ENCODE peak calls at places on chromosomes 16 and 17, in four cellular contexts. O, T, H and M are unnamed samples.

GRCh38 chr17:40371261-40371929 is 6.9 kb upstream of the GJD3 start:
- DNase-seq in O (no peak), T (no peak), H (peak), M (no peak)

GRCh38 chr17:62966426-62967110 is 533 bp downstream of the TANC2 start:
- DNase-seq in H (no peak), T (peak), O (no peak), M (peak)

GRCh38 chr17:40448213-40448638 is 5.0 kb downstream of the IGFBP4 start:
- DNase-seq in O (no peak), H (no peak), T (peak), M (no peak)

GRCh38 chr16:66278604-66279262 is 87.8 kb upstream of the CDH5 start:
- DNase-seq in T (no peak), H (no peak), O (no peak), M (no peak)

GRCh38 chr17:75684924-75685323 is 17.8 kb downstream of the SAP30BP start:
- DNase-seq in H (no peak), O (no peak), T (no peak), M (no peak)

GRCh38 chr17:38789185-38789584 is 10.2 kb downstream of the PIP4K2B start:
- DNase-seq in H (no peak), O (no peak), T (no peak), M (no peak)

GRCh38 chr17:8586766-8587165 is 43.8 kb downstream of the MYH10 start:
- DNase-seq in O (no peak), T (no peak), H (no peak), M (no peak)

GRCh38 chr17:14699569-14700190 is 398.8 kb downstream of the HS3ST3B1 start:
- DNase-seq in T (no peak), O (no peak), H (no peak), M (no peak)

GRCh38 chr17:6471531-6472465 is 27.5 kb downstream of the PIMREG start:
- DNase-seq in T (peak), O (no peak), H (no peak), M (peak)

GRCh38 chr17:56624315-56624714 is 30.8 kb downstream of the NOG start:
- DNase-seq in T (no peak), O (no peak), H (no peak), M (no peak)

GRCh38 chr17:39104046-39104445 is 47.4 kb downstream of the PLXDC1 start:
- DNase-seq in T (no peak), O (no peak), H (no peak), M (peak)

GRCh38 chr17:22507823-22508222 is 815.5 kb downstream of the KCNJ18 start:
- DNase-seq in H (no peak), T (no peak), O (no peak), M (no peak)

GRCh38 chr17:60720763-60721531 is 43.3 kb downstream of the BCAS3 start:
- DNase-seq in H (peak), T (peak), O (peak), M (peak)

GRCh38 chr16:77408607-77409006 is 26.2 kb downstream of the ADAMTS18 start:
- DNase-seq in H (no peak), T (no peak), O (peak), M (no peak)

GRCh38 chr17:79993390-79994221 is 42.1 kb downstream of the TBC1D16 start:
- DNase-seq in O (no peak), T (no peak), H (no peak), M (peak)

GRCh38 chr17:38463451-38463858 is 35.2 kb downstream of the ARHGAP23 start:
- DNase-seq in H (no peak), O (no peak), T (no peak), M (no peak)

GRCh38 chr16:83606486-83607030 is 201.2 kb upstream of the HSBP1 start:
- DNase-seq in H (peak), O (no peak), T (no peak), M (no peak)

GRCh38 chr16:50025544-50025931 is 513 bp downstream of the CNEP1R1 start:
- DNase-seq in H (no peak), T (no peak), O (no peak), M (no peak)

GRCh38 chr17:78672880-78673371 is 95.7 kb upstream of the DNAH17 start:
- DNase-seq in H (no peak), O (no peak), T (no peak), M (no peak)

GRCh38 chr17:72644481-72644880 is 448.0 kb downstream of the SLC39A11 start:
- DNase-seq in O (no peak), H (no peak), T (no peak), M (no peak)

GRCh38 chr17:76458580-76459490 is 5.9 kb upstream of the UBE2O start:
- DNase-seq in O (no peak), T (peak), H (peak), M (peak)

GRCh38 chr16:11133344-11133921 is 122.6 kb downstream of the SOCS1 start:
- DNase-seq in O (no peak), H (peak), T (peak), M (peak)

GRCh38 chr17:44216674-44217073 is 2.8 kb downstream of the UBTF start:
- DNase-seq in H (no peak), O (no peak), T (no peak), M (no peak)

GRCh38 chr16:9900576-9900975 is 281.7 kb downstream of the GRIN2A start:
- DNase-seq in H (no peak), T (no peak), O (no peak), M (no peak)

GRCh38 chr16:79066621-79067020 is 533.9 kb downstream of the MAF start:
- DNase-seq in T (no peak), H (no peak), O (no peak), M (no peak)

GRCh38 chr17:43418441-43419374 is 19.9 kb downstream of the ARL4D start:
- DNase-seq in O (no peak), T (no peak), H (peak), M (peak)

GRCh38 chr17:62792122-62792800 is 15.9 kb downstream of the MARCHF10 start:
- DNase-seq in O (no peak), T (peak), H (peak), M (peak)

GRCh38 chr16:21684199-21684598 is 20.4 kb downstream of the OTOA start:
- DNase-seq in H (peak), O (no peak), T (no peak), M (no peak)

GRCh38 chr17:78674156-78674555 is 97.0 kb upstream of the DNAH17 start:
- DNase-seq in T (no peak), O (no peak), H (no peak), M (no peak)

GRCh38 chr16:16042076-16042475 is 92.7 kb downstream of the ABCC1 start:
- DNase-seq in H (no peak), T (peak), O (no peak), M (peak)

GRCh38 chr17:49226771-49227435 is 3.7 kb downstream of the PHOSPHO1 start:
- DNase-seq in T (no peak), O (no peak), H (no peak), M (no peak)

GRCh38 chr16:52283581-52284375 is 263.2 kb downstream of the TOX3 start:
- DNase-seq in O (no peak), H (no peak), T (no peak), M (no peak)

GRCh38 chr17:7010523-7010922 is 1.9 kb upstream of the RNASEK start:
- DNase-seq in T (no peak), H (no peak), O (no peak), M (no peak)

GRCh38 chr16:23122107-23122506 is 27.1 kb downstream of the USP31 start:
- DNase-seq in H (no peak), O (no peak), T (no peak), M (no peak)

GRCh38 chr16:30144017-30144416 is 21.0 kb upstream of the MAPK3 start:
- DNase-seq in O (no peak), T (no peak), H (no peak), M (no peak)

GRCh38 chr17:55760643-55761355 is 9.9 kb downstream of the PCTP start:
- DNase-seq in H (no peak), T (peak), O (no peak), M (no peak)

GRCh38 chr16:78900039-78900811 is 700.3 kb downstream of the MAF start:
- DNase-seq in T (no peak), O (no peak), H (no peak), M (no peak)

GRCh38 chr17:79183221-79184158 is 108.9 kb downstream of the ENGASE start:
- DNase-seq in H (no peak), T (no peak), O (no peak), M (no peak)

GRCh38 chr16:86195863-86196630 is 297.1 kb downstream of the IRF8 start:
- DNase-seq in O (no peak), H (no peak), T (no peak), M (no peak)
- H3K9ac ChIP-seq in O (no peak), H (no peak), T (no peak), M (no peak)

GRCh38 chr16:68646948-68647659 is 2.0 kb downstream of the CDH3 start:
- DNase-seq in H (no peak), O (no peak), T (no peak), M (no peak)
- H3K9ac ChIP-seq in H (peak), O (no peak), T (no peak), M (no peak)

GRCh38 chr16:73949574-73950348 is 346.9 kb upstream of the PSMD7 start:
- DNase-seq in O (no peak), H (no peak), T (no peak), M (peak)
- H3K9ac ChIP-seq in O (no peak), H (no peak), T (no peak), M (no peak)

GRCh38 chr17:17102176-17102575 is 59.9 kb downstream of the MPRIP start:
- DNase-seq in O (no peak), H (no peak), T (no peak), M (no peak)
- H3K9ac ChIP-seq in O (no peak), H (no peak), T (no peak), M (no peak)